ENCODE peak calls at places on chromosomes 2 and 18, in eight cellular contexts. One of them, this sample, is unnamed.
A peak's percentile ranks its signal among the peaks of the same experiment; 100 is the strongest.

GRCh38 chr2:46568212-46569009 is 89.0 kb downstream of the TMEM247 start:
- DNase-seq in fibroblast of pulmonary artery: no peak
- DNase-seq in lower lobe of right lung: no peak
- DNase-seq in stomach: no peak
- DNase-seq in fibroblast of mammary gland: no peak
- DNase-seq in BE2C: no peak
- DNase-seq in AG04449: no peak
- DNase-seq in GM12864: no peak
- DNase-seq in this sample: no peak

GRCh38 chr2:236565225-236565624 is 4.4 kb upstream of the ACKR3 start:
- DNase-seq in fibroblast of mammary gland: no peak
- DNase-seq in fibroblast of pulmonary artery: no peak
- DNase-seq in GM12864: no peak
- DNase-seq in lower lobe of right lung: no peak
- DNase-seq in BE2C: no peak
- DNase-seq in stomach: no peak
- DNase-seq in AG04449: no peak
- DNase-seq in this sample: no peak

GRCh38 chr2:148006249-148007007 is 14.1 kb downstream of the ORC4 start:
- DNase-seq in lower lobe of right lung: no peak
- DNase-seq in GM12864: no peak
- DNase-seq in AG04449: no peak
- DNase-seq in BE2C: no peak
- DNase-seq in fibroblast of mammary gland: no peak
- DNase-seq in stomach: no peak
- DNase-seq in fibroblast of pulmonary artery: no peak
- DNase-seq in this sample: no peak

GRCh38 chr2:61962095-61962984 is 56.9 kb downstream of the COMMD1 start:
- DNase-seq in fibroblast of mammary gland: no peak
- DNase-seq in GM12864: no peak
- DNase-seq in AG04449: no peak
- DNase-seq in lower lobe of right lung: no peak
- DNase-seq in BE2C: no peak
- DNase-seq in stomach: no peak
- DNase-seq in fibroblast of pulmonary artery: no peak
- DNase-seq in this sample: no peak

GRCh38 chr2:114800371-114800770 is 357.9 kb downstream of the DPP10 start:
- DNase-seq in stomach: no peak
- DNase-seq in fibroblast of pulmonary artery: no peak
- DNase-seq in GM12864: no peak
- DNase-seq in fibroblast of mammary gland: no peak
- DNase-seq in BE2C: no peak
- DNase-seq in AG04449: no peak
- DNase-seq in lower lobe of right lung: no peak
- DNase-seq in this sample: no peak

GRCh38 chr2:9961014-9961413 is 9.5 kb downstream of the GRHL1 start:
- DNase-seq in fibroblast of pulmonary artery: no peak
- DNase-seq in stomach: no peak
- DNase-seq in AG04449: no peak
- DNase-seq in fibroblast of mammary gland: no peak
- DNase-seq in lower lobe of right lung: no peak
- DNase-seq in GM12864: no peak
- DNase-seq in BE2C: peak; percentile 70
- DNase-seq in this sample: no peak

GRCh38 chr2:135898234-135898786 is 22.1 kb upstream of the MCM6 start:
- DNase-seq in AG04449: no peak
- DNase-seq in lower lobe of right lung: no peak
- DNase-seq in BE2C: no peak
- DNase-seq in GM12864: no peak
- DNase-seq in fibroblast of pulmonary artery: no peak
- DNase-seq in stomach: no peak
- DNase-seq in fibroblast of mammary gland: no peak
- DNase-seq in this sample: no peak

GRCh38 chr2:96073170-96073775 is 38.6 kb upstream of the GPAT2 start:
- DNase-seq in fibroblast of pulmonary artery: no peak
- DNase-seq in lower lobe of right lung: no peak
- DNase-seq in AG04449: no peak
- DNase-seq in fibroblast of mammary gland: no peak
- DNase-seq in GM12864: no peak
- DNase-seq in BE2C: no peak
- DNase-seq in stomach: no peak
- DNase-seq in this sample: no peak

GRCh38 chr2:185402474-185402873 is 336.1 kb upstream of the FSIP2 start:
- DNase-seq in GM12864: no peak
- DNase-seq in BE2C: no peak
- DNase-seq in stomach: no peak
- DNase-seq in AG04449: no peak
- DNase-seq in lower lobe of right lung: no peak
- DNase-seq in fibroblast of pulmonary artery: no peak
- DNase-seq in fibroblast of mammary gland: no peak
- DNase-seq in this sample: no peak

GRCh38 chr2:213627054-213627710 is 342.9 kb downstream of the SPAG16 start:
- DNase-seq in AG04449: no peak
- DNase-seq in fibroblast of mammary gland: no peak
- DNase-seq in stomach: no peak
- DNase-seq in GM12864: peak; percentile 34
- DNase-seq in lower lobe of right lung: no peak
- DNase-seq in BE2C: no peak
- DNase-seq in fibroblast of pulmonary artery: no peak
- DNase-seq in this sample: no peak

GRCh38 chr2:84906900-84907714 is 1.7 kb downstream of the TMSB10 start:
- DNase-seq in fibroblast of pulmonary artery: peak; percentile 95
- DNase-seq in lower lobe of right lung: peak; percentile 83
- DNase-seq in fibroblast of mammary gland: peak; percentile 91
- DNase-seq in BE2C: peak; percentile 9
- DNase-seq in AG04449: no peak
- DNase-seq in stomach: no peak
- DNase-seq in GM12864: no peak
- DNase-seq in this sample: peak; percentile 39

GRCh38 chr2:240462073-240462703 is 26.7 kb downstream of the GPC1 start:
- DNase-seq in fibroblast of pulmonary artery: no peak
- DNase-seq in BE2C: peak; percentile 6
- DNase-seq in GM12864: no peak
- DNase-seq in AG04449: no peak
- DNase-seq in stomach: no peak
- DNase-seq in fibroblast of mammary gland: no peak
- DNase-seq in lower lobe of right lung: peak; percentile 41
- DNase-seq in this sample: no peak

GRCh38 chr2:148720501-148720998 is 76.0 kb downstream of the EPC2 start:
- DNase-seq in AG04449: no peak
- DNase-seq in fibroblast of mammary gland: peak; percentile 70
- DNase-seq in fibroblast of pulmonary artery: peak; percentile 65
- DNase-seq in BE2C: peak; percentile 30
- DNase-seq in stomach: peak; percentile 51
- DNase-seq in lower lobe of right lung: peak; percentile 28
- DNase-seq in GM12864: no peak
- DNase-seq in this sample: peak; percentile 17

GRCh38 chr18:25289040-25289631 is 62.8 kb downstream of the ZNF521 start:
- DNase-seq in fibroblast of mammary gland: peak; percentile 97
- DNase-seq in AG04449: peak; percentile 83
- DNase-seq in lower lobe of right lung: peak; percentile 43
- DNase-seq in GM12864: no peak
- DNase-seq in stomach: no peak
- DNase-seq in fibroblast of pulmonary artery: peak; percentile 93
- DNase-seq in BE2C: no peak
- DNase-seq in this sample: peak; percentile 64

GRCh38 chr2:169362346-169363026 is at the start of gene LRP2:
- DNase-seq in stomach: no peak
- DNase-seq in BE2C: no peak
- DNase-seq in GM12864: no peak
- DNase-seq in fibroblast of pulmonary artery: no peak
- DNase-seq in AG04449: no peak
- DNase-seq in fibroblast of mammary gland: no peak
- DNase-seq in lower lobe of right lung: peak; percentile 63
- DNase-seq in this sample: no peak

GRCh38 chr2:169361706-169362345 is 508 bp downstream of the LRP2 start:
- DNase-seq in BE2C: no peak
- DNase-seq in AG04449: no peak
- DNase-seq in GM12864: no peak
- DNase-seq in stomach: no peak
- DNase-seq in lower lobe of right lung: peak; percentile 57
- DNase-seq in fibroblast of mammary gland: no peak
- DNase-seq in fibroblast of pulmonary artery: no peak
- DNase-seq in this sample: no peak

GRCh38 chr2:169363027-169363569 is 764 bp upstream of the LRP2 start:
- DNase-seq in lower lobe of right lung: no peak
- DNase-seq in BE2C: no peak
- DNase-seq in stomach: no peak
- DNase-seq in GM12864: no peak
- DNase-seq in AG04449: no peak
- DNase-seq in fibroblast of pulmonary artery: peak; percentile 4
- DNase-seq in fibroblast of mammary gland: peak; percentile 2
- DNase-seq in this sample: no peak

GRCh38 chr2:169363570-169364150 is 1.3 kb upstream of the LRP2 start:
- DNase-seq in fibroblast of mammary gland: peak; percentile 7
- DNase-seq in lower lobe of right lung: peak; percentile 77
- DNase-seq in GM12864: no peak
- DNase-seq in BE2C: no peak
- DNase-seq in AG04449: no peak
- DNase-seq in stomach: no peak
- DNase-seq in fibroblast of pulmonary artery: peak; percentile 11
- DNase-seq in this sample: no peak

DNA sequence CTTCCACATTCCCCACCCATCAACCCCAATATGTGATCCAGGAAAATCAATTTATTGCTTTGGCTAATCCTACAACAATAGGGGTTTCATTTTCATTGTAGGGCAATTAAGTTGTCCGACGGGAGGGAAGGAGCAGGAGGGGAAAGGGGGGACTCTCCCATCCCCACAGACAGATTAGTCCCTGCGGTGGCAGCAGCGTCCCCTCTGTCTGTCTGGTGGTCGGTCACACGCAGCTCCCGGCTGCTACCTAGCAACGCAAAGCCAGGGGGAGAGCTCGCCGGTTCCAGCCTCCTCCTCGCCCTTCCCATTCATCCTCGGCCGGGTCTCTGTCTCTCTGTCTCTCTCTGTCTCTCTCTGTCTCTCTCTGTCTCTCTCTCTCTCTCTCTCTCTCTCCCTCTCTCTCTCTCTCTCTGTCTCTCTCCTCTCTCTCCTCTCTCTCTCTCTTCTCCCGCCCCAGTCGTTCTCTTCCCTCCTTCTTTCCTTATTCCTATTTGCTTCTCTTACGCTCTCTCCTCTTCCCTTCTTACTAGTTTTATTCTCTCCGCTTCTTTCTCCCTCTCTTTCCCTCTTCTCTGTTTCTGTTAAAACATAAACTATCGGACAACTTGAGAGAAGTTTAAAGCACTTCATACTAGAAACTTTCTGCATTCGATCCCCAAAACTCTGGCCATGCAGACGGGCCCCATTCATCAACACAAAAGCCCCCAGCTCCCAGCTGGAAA is 1.2 kb downstream of the LRP2 start:
- DNase-seq in BE2C: no peak
- DNase-seq in fibroblast of pulmonary artery: no peak
- DNase-seq in GM12864: no peak
- DNase-seq in lower lobe of right lung: peak; percentile 33
- DNase-seq in stomach: no peak
- DNase-seq in fibroblast of mammary gland: no peak
- DNase-seq in AG04449: no peak
- DNase-seq in this sample: no peak
- H3K4me3 ChIP-seq in BE2C: no peak overlapping the region
- H3K4me3 ChIP-seq in fibroblast of pulmonary artery: no peak overlapping the region
- H3K4me3 ChIP-seq in GM12864: no peak overlapping the region
- H3K4me3 ChIP-seq in lower lobe of right lung: peak overlapping the region; percentile 63
- H3K4me3 ChIP-seq in stomach: peak overlapping the region; percentile 45
- H3K4me3 ChIP-seq in fibroblast of mammary gland: no peak overlapping the region
- H3K4me3 ChIP-seq in AG04449: peak overlapping the region; percentile 23
- H3K4me3 ChIP-seq in this sample: peak overlapping the region; percentile 49

GRCh38 chr2:64337314-64337713 is 116.6 kb upstream of the LGALSL start:
- DNase-seq in fibroblast of mammary gland: no peak
- DNase-seq in AG04449: no peak
- DNase-seq in BE2C: peak; percentile 8
- DNase-seq in fibroblast of pulmonary artery: no peak
- DNase-seq in lower lobe of right lung: no peak
- DNase-seq in GM12864: no peak
- DNase-seq in stomach: no peak
- DNase-seq in this sample: no peak
- TF ChIP-seq CTCF in fibroblast of mammary gland: no peak
- TF ChIP-seq CTCF in AG04449: no peak
- TF ChIP-seq CTCF in BE2C: peak; percentile 6
- TF ChIP-seq CTCF in fibroblast of pulmonary artery: no peak
- TF ChIP-seq CTCF in lower lobe of right lung: no peak
- TF ChIP-seq CTCF in GM12864: no peak
- TF ChIP-seq CTCF in stomach: no peak
- TF ChIP-seq CTCF in this sample: no peak

GRCh38 chr2:40455661-40456060 is 3.8 kb upstream of the SLC8A1 start:
- DNase-seq in stomach: no peak
- DNase-seq in AG04449: no peak
- DNase-seq in BE2C: no peak
- DNase-seq in fibroblast of pulmonary artery: no peak
- DNase-seq in lower lobe of right lung: peak; percentile 71
- DNase-seq in fibroblast of mammary gland: peak; percentile 46
- DNase-seq in GM12864: no peak
- DNase-seq in this sample: no peak

GRCh38 chr2:40451926-40452605 is at the start of gene SLC8A1:
- DNase-seq in fibroblast of pulmonary artery: peak; percentile 39
- DNase-seq in GM12864: no peak
- DNase-seq in stomach: no peak
- DNase-seq in fibroblast of mammary gland: peak; percentile 44
- DNase-seq in BE2C: peak; percentile 62
- DNase-seq in lower lobe of right lung: peak; percentile 55
- DNase-seq in AG04449: no peak
- DNase-seq in this sample: no peak

GRCh38 chr2:40458271-40458794 is 6.4 kb upstream of the SLC8A1 start:
- DNase-seq in fibroblast of mammary gland: no peak
- DNase-seq in GM12864: no peak
- DNase-seq in fibroblast of pulmonary artery: no peak
- DNase-seq in AG04449: no peak
- DNase-seq in BE2C: peak; percentile 89
- DNase-seq in stomach: no peak
- DNase-seq in lower lobe of right lung: no peak
- DNase-seq in this sample: no peak

GRCh38 chr2:40463112-40463511 is 11.2 kb upstream of the SLC8A1 start:
- DNase-seq in fibroblast of pulmonary artery: no peak
- DNase-seq in AG04449: no peak
- DNase-seq in BE2C: no peak
- DNase-seq in lower lobe of right lung: no peak
- DNase-seq in fibroblast of mammary gland: no peak
- DNase-seq in GM12864: no peak
- DNase-seq in stomach: no peak
- DNase-seq in this sample: no peak

DNA sequence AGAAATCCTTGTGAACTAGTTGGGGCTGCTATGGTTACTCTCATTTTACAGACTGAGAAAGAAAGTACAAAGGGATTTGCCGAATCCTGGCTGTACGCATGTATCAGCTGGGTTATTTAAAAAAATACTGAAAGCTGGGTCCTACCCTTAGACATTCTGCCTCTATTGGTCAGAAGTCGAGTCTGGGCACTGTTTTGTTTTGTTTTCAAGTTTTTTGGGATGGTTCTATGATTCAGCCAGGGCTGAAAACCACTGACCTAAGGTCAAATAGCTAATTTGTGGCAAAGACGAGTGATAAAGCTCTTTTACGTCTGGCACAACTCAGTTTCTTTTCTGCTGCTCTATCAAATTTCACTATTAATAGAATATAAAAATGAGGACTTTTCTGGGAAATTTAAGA is 6.0 kb upstream of the SLC8A1 start:
- DNase-seq in BE2C: no peak
- DNase-seq in GM12864: no peak
- DNase-seq in stomach: no peak
- DNase-seq in fibroblast of mammary gland: peak; percentile 64
- DNase-seq in fibroblast of pulmonary artery: no peak
- DNase-seq in AG04449: no peak
- DNase-seq in lower lobe of right lung: no peak
- DNase-seq in this sample: no peak
- H3K4me3 ChIP-seq in BE2C: peak overlapping the region; percentile 31
- H3K4me3 ChIP-seq in GM12864: no peak overlapping the region
- H3K4me3 ChIP-seq in stomach: no peak overlapping the region
- H3K4me3 ChIP-seq in fibroblast of mammary gland: no peak overlapping the region
- H3K4me3 ChIP-seq in fibroblast of pulmonary artery: no peak overlapping the region
- H3K4me3 ChIP-seq in AG04449: peak overlapping the region; percentile 1
- H3K4me3 ChIP-seq in lower lobe of right lung: no peak overlapping the region
- H3K4me3 ChIP-seq in this sample: no peak overlapping the region

GRCh38 chr2:28419003-28419704 is 26.5 kb downstream of the FOSL2 start:
- DNase-seq in stomach: no peak
- DNase-seq in fibroblast of pulmonary artery: no peak
- DNase-seq in fibroblast of mammary gland: no peak
- DNase-seq in BE2C: no peak
- DNase-seq in AG04449: no peak
- DNase-seq in GM12864: no peak
- DNase-seq in lower lobe of right lung: no peak
- DNase-seq in this sample: no peak
- TF ChIP-seq CTCF in stomach: no peak
- TF ChIP-seq CTCF in fibroblast of pulmonary artery: no peak
- TF ChIP-seq CTCF in fibroblast of mammary gland: no peak
- TF ChIP-seq CTCF in BE2C: no peak
- TF ChIP-seq CTCF in AG04449: no peak
- TF ChIP-seq CTCF in GM12864: peak; percentile 39
- TF ChIP-seq CTCF in lower lobe of right lung: no peak
- TF ChIP-seq CTCF in this sample: no peak